ENCODE peak calls at places on chromosome 15, in six cellular contexts. I is epithelial cell of esophagus, H is WTC11, E is WERI-Rb-1, L is transverse colon, P is foreskin fibroblast. V is an unnamed sample.

GRCh38 chr15:34620814-34621213 is 37.4 kb upstream of the GOLGA8B start:
- DNase-seq in I (no peak), H (no peak), E (no peak), L (no peak), P (no peak), V (no peak)

GRCh38 chr15:88918738-88919137 is 5.6 kb upstream of the MFGE8 start:
- DNase-seq in I (peak; percentile 99), H (no peak), E (no peak), L (peak; percentile 45), P (peak; percentile 95), V (no peak)

GRCh38 chr15:68228143-68228970 is 1.2 kb downstream of the CLN6 start:
- DNase-seq in I (peak; percentile 18), H (no peak), E (no peak), L (no peak), P (peak; percentile 8), V (no peak)

GRCh38 chr15:89825264-89825940 is 10.8 kb upstream of the ANPEP start:
- DNase-seq in I (no peak), H (no peak), E (no peak), L (no peak), P (no peak), V (no peak)

GRCh38 chr15:68821898-68822380 is 1.2 kb upstream of the ANP32A start:
- DNase-seq in I (peak; percentile 70), H (no peak), E (no peak), L (no peak), P (no peak), V (no peak)

GRCh38 chr15:29309139-29309538 is 39.5 kb upstream of the NSMCE3 start:
- DNase-seq in I (no peak), H (no peak), E (no peak), L (no peak), P (no peak), V (no peak)

GRCh38 chr15:29668120-29668602 is 154.1 kb downstream of the TJP1 start:
- DNase-seq in I (peak; percentile 90), H (peak; percentile 83), E (peak; percentile 89), L (peak; percentile 83), P (peak; percentile 73), V (no peak)

GRCh38 chr15:38084289-38084688 is 149.8 kb downstream of the TMCO5A start:
- DNase-seq in I (peak; percentile 50), H (no peak), E (no peak), L (no peak), P (peak; percentile 64), V (no peak)

GRCh38 chr15:49438970-49439631 is 16.1 kb downstream of the FGF7 start:
- DNase-seq in I (no peak), H (no peak), E (no peak), L (peak; percentile 17), P (no peak), V (no peak)

GRCh38 chr15:45618813-45619212 is 16.0 kb upstream of the SQOR start:
- DNase-seq in I (no peak), H (no peak), E (no peak), L (no peak), P (no peak), V (no peak)

GRCh38 chr15:28888302-28888894 is 2.6 kb downstream of the APBA2 start:
- DNase-seq in I (no peak), H (no peak), E (no peak), L (no peak), P (no peak), V (no peak)

GRCh38 chr15:72486144-72486543 is 12.0 kb downstream of the ARIH1 start:
- DNase-seq in I (peak; percentile 27), H (no peak), E (no peak), L (no peak), P (no peak), V (no peak)

GRCh38 chr15:63504979-63505841 is 817 bp downstream of the USP3 start:
- DNase-seq in I (peak; percentile 61), H (peak; percentile 59), E (peak; percentile 62), L (peak; percentile 80), P (no peak), V (peak; percentile 62)

GRCh38 chr15:63506537-63507035 is 2.2 kb downstream of the USP3 start:
- DNase-seq in I (peak; percentile 74), H (no peak), E (no peak), L (no peak), P (no peak), V (no peak)

GRCh38 chr15:63504247-63504978 is at the start of gene USP3:
- DNase-seq in I (peak; percentile 97), H (peak; percentile 92), E (peak; percentile 93), L (peak; percentile 97), P (peak; percentile 96), V (peak; percentile 85)

GRCh38 chr15:63503739-63504246 is 600 bp upstream of the USP3 start:
- DNase-seq in I (peak; percentile 94), H (peak; percentile 36), E (peak; percentile 61), L (peak; percentile 77), P (peak; percentile 84), V (no peak)

DNA sequence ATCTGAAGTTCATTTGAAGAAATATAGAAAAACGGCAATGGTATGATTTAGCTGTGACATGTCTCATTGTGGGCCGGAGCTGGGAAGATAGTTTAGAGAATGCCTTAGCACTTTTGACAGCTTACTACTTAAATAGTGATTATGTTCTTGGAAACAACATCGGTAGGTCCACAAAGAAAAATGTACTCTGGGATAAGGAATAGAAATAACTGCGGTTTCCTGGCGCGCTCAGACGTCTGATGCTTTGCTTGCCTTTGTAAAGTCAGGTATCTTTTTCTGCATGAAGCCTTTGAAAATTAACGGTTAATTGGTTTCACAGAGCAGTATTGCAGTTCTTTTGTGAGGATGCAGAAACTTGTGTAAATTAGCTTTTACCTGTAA is 1.4 kb downstream of the USP3 start:
- DNase-seq in I (no peak), H (no peak), E (no peak), L (no peak), P (no peak), V (no peak)
- TF ChIP-seq CTCF in I (no peak), H (no peak), E (no peak), L (no peak), P (no peak), V (no peak)

GRCh38 chr15:79030470-79030869 is 60.1 kb downstream of the RASGRF1 start:
- DNase-seq in I (no peak), H (no peak), E (no peak), L (no peak), P (no peak), V (no peak)
- TF ChIP-seq CTCF in I (no peak), H (no peak), E (peak; percentile 13), L (no peak), P (no peak), V (no peak)

GRCh38 chr15:69896606-69897005 is 201.1 kb downstream of the TLE3 start:
- DNase-seq in I (no peak), H (no peak), E (no peak), L (no peak), P (no peak), V (no peak)
- TF ChIP-seq CTCF in I (no peak), H (no peak), E (no peak), L (no peak), P (no peak), V (no peak)

GRCh38 chr15:52678468-52679231 is 538 bp downstream of the ATOSA start:
- DNase-seq in I (peak; percentile 73), H (peak; percentile 81), E (peak; percentile 76), L (peak; percentile 80), P (peak; percentile 48), V (no peak)

GRCh38 chr15:52679232-52680040 is at the start of gene ATOSA:
- DNase-seq in I (peak; percentile 93), H (peak; percentile 92), E (peak; percentile 90), L (peak; percentile 94), P (peak; percentile 83), V (peak; percentile 93)

GRCh38 chr15:52680041-52680391 is 828 bp upstream of the ATOSA start:
- DNase-seq in I (peak; percentile 26), H (no peak), E (no peak), L (no peak), P (peak; percentile 15), V (no peak)

GRCh38 chr15:52677593-52677992 is 1.6 kb downstream of the ATOSA start:
- DNase-seq in I (no peak), H (no peak), E (no peak), L (no peak), P (no peak), V (no peak)

DNA sequence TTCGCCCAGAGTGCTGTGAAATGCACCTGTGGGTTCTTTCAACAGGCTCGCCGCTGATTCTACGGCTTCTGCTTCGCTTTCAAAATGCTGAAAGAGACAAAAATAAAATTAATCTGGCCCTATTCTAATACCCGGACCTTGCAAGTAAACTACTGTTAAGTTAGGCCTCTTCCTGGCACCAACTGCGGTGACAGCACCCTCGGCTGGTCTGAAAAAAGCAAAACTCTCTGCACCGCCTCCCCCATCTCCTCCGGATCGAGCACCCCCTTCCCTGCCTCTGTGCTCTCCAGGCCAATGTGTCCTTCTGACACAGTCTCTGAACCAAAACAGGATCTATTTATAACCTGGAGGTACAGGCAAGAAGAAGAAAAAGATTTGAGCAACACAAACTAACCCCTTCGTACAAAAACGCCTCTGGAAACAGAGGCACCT is 1.1 kb downstream of the ATOSA start:
- DNase-seq in I (peak; percentile 58), H (peak; percentile 36), E (peak; percentile 53), L (peak; percentile 68), P (peak; percentile 47), V (peak; percentile 45)
- TF ChIP-seq CTCF in I (peak; percentile 28), H (no peak), E (peak; percentile 20), L (no peak), P (no peak), V (no peak)

GRCh38 chr15:84819291-84819768 is 2.2 kb downstream of the ALPK3 start:
- DNase-seq in I (no peak), H (no peak), E (no peak), L (no peak), P (no peak), V (no peak)

GRCh38 chr15:84822774-84823579 is 5.8 kb downstream of the ALPK3 start:
- DNase-seq in I (no peak), H (no peak), E (no peak), L (no peak), P (no peak), V (no peak)

GRCh38 chr15:84823580-84823878 is 6.4 kb downstream of the ALPK3 start:
- DNase-seq in I (no peak), H (no peak), E (no peak), L (no peak), P (no peak), V (no peak)

GRCh38 chr15:84819791-84820190 is 2.6 kb downstream of the ALPK3 start:
- DNase-seq in I (no peak), H (no peak), E (no peak), L (no peak), P (no peak), V (no peak)

DNA sequence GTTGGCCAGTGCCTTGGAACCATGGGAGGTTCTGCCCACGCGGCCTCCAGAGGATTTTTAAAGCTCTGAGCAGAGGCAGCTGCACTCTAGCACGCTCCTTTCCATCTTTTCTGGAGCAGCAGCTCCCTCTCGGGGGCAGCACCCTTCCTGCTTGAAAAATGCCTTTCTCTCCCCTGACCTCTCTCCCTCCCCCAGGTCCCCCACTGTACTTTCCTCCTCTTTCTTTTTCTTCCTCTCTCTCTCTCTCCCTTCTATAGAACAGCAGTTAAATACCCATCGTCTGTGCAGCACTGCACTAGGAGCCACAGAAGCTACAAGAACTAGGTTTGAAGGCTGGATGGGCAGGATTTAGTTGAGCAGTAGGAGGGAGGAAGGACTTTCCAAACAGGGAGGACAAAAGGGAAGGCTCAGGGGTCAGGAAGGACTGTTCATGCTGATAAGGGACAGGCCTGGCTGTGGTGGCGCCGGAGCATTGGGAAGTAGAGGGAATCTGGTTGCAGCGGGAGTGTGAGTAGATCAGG is 4.4 kb downstream of the ALPK3 start:
- DNase-seq in I (no peak), H (no peak), E (no peak), L (no peak), P (no peak), V (no peak)
- TF ChIP-seq CTCF in I (no peak), H (no peak), E (no peak), L (no peak), P (no peak), V (no peak)

V was measured in mesothelial cell of epicardium.